ENCODE peak calls at places on chromosomes 2 and 18, in seven cellular contexts. V, A, K, O, F, T and Y are unnamed samples.

GRCh38 chr2:55843096-55843991 is 80.2 kb downstream of the EFEMP1 start:
- DNase-seq in V (no peak), A (no peak), K (no peak), O (no peak), F (no peak), T (no peak), Y (no peak)

GRCh38 chr2:26493631-26494030 is 15.7 kb upstream of the OTOF start:
- DNase-seq in V (peak; percentile 34), A (no peak), K (no peak), O (no peak), F (no peak), T (no peak), Y (no peak)

GRCh38 chr18:12376034-12376717 is 851 bp downstream of the AFG3L2 start:
- DNase-seq in V (no peak), A (no peak), K (peak; percentile 25), O (no peak), F (no peak), T (peak; percentile 61), Y (no peak)

GRCh38 chr2:20065885-20066602 is 14.6 kb upstream of the LAPTM4A start:
- DNase-seq in V (no peak), A (no peak), K (no peak), O (no peak), F (no peak), T (no peak), Y (no peak)

GRCh38 chr2:99860720-99861375 is 281.5 kb downstream of the AFF3 start:
- DNase-seq in V (no peak), A (no peak), K (no peak), O (no peak), F (no peak), T (no peak), Y (no peak)

GRCh38 chr2:196176142-196176738 is 4.9 kb upstream of the STK17B start:
- DNase-seq in V (no peak), A (peak; percentile 58), K (no peak), O (peak; percentile 86), F (peak; percentile 57), T (no peak), Y (no peak)

GRCh38 chr18:79877163-79878091 is 74.0 kb downstream of the SLC66A2 start:
- DNase-seq in V (no peak), A (no peak), K (no peak), O (no peak), F (peak; percentile 79), T (peak; percentile 30), Y (no peak)

GRCh38 chr2:7083580-7084509 is 166.6 kb downstream of the RNF144A start:
- DNase-seq in V (peak; percentile 30), A (no peak), K (no peak), O (no peak), F (no peak), T (no peak), Y (peak; percentile 55)

GRCh38 chr2:43934567-43934966 is 61.2 kb downstream of the LRPPRC start:
- DNase-seq in V (no peak), A (no peak), K (no peak), O (no peak), F (no peak), T (no peak), Y (no peak)

GRCh38 chr2:151627368-151627767 is 106.9 kb downstream of the NEB start:
- DNase-seq in V (no peak), A (no peak), K (no peak), O (no peak), F (no peak), T (no peak), Y (no peak)

GRCh38 chr2:46339676-46340459 is 42.7 kb downstream of the EPAS1 start:
- DNase-seq in V (no peak), A (no peak), K (peak; percentile 62), O (no peak), F (no peak), T (peak; percentile 78), Y (no peak)

GRCh38 chr2:43007901-43008300 is 215.5 kb upstream of the HAAO start:
- DNase-seq in V (no peak), A (no peak), K (no peak), O (no peak), F (no peak), T (peak; percentile 47), Y (no peak)

GRCh38 chr2:108934151-108934550 is 54.9 kb downstream of the EDAR start:
- DNase-seq in V (no peak), A (no peak), K (no peak), O (no peak), F (no peak), T (no peak), Y (no peak)

GRCh38 chr2:118089015-118089800 is 937 bp downstream of the INSIG2 start:
- DNase-seq in V (no peak), A (no peak), K (peak; percentile 18), O (no peak), F (peak; percentile 58), T (no peak), Y (no peak)

GRCh38 chr18:56982756-56983155 is 164.1 kb upstream of the BOD1L2 start:
- DNase-seq in V (no peak), A (no peak), K (no peak), O (no peak), F (no peak), T (no peak), Y (no peak)

GRCh38 chr2:158599609-158600008 is 142.9 kb downstream of the PKP4 start:
- DNase-seq in V (no peak), A (no peak), K (no peak), O (no peak), F (no peak), T (no peak), Y (no peak)

GRCh38 chr18:54269924-54270844 is 867 bp downstream of the POLI start:
- DNase-seq in V (peak; percentile 51), A (peak; percentile 36), K (peak; percentile 33), O (peak; percentile 42), F (no peak), T (no peak), Y (no peak)

GRCh38 chr2:199405241-199405640 is 52.5 kb downstream of the SATB2 start:
- DNase-seq in V (no peak), A (no peak), K (no peak), O (no peak), F (no peak), T (no peak), Y (no peak)

GRCh38 chr2:39304729-39305128 is 61.0 kb upstream of the CDKL4 start:
- DNase-seq in V (no peak), A (no peak), K (no peak), O (no peak), F (no peak), T (no peak), Y (no peak)

GRCh38 chr2:101150306-101151140 is 659 bp downstream of the TBC1D8 start:
- DNase-seq in V (no peak), A (peak; percentile 15), K (peak; percentile 30), O (no peak), F (peak; percentile 77), T (no peak), Y (no peak)

GRCh38 chr2:81396417-81397019 is 1092.0 kb upstream of the LRRTM1 start:
- DNase-seq in V (no peak), A (no peak), K (no peak), O (no peak), F (no peak), T (no peak), Y (no peak)

GRCh38 chr2:240569523-240569997 is 1.3 kb downstream of the RNPEPL1 start:
- DNase-seq in V (no peak), A (no peak), K (peak; percentile 28), O (no peak), F (no peak), T (no peak), Y (peak; percentile 44)